ENCODE peak calls at places on chromosomes 2 and 18, in ten cellular contexts. O is fibroblast of lung, K is right atrium auricular region, J is body of pancreas, M is OCI-LY7, W is uterus, S is stomach, B is A549, T is kidney, A is cardiac muscle cell. X is an unnamed sample.

GRCh38 chr2:173652731-173653426 is 298.2 kb downstream of the CDCA7 start:
- DNase-seq in O (peak), K (no peak), J (peak), M (no peak), W (no peak), S (peak), B (peak), T (no peak), A (no peak), X (peak)

GRCh38 chr18:3935316-3935715 is 485.3 kb downstream of the TGIF1 start:
- DNase-seq in O (no peak), K (no peak), J (no peak), M (peak), W (no peak), S (no peak), B (no peak), T (no peak), A (no peak), X (no peak)

GRCh38 chr18:59514193-59514592 is 155.1 kb upstream of the LMAN1 start:
- DNase-seq in O (peak), K (peak), J (peak), M (no peak), W (peak), S (no peak), B (no peak), T (peak), A (peak), X (no peak)

GRCh38 chr18:22228930-22229329 is 59.5 kb downstream of the GATA6 start:
- DNase-seq in O (peak), K (no peak), J (no peak), M (no peak), W (no peak), S (no peak), B (no peak), T (no peak), A (no peak), X (peak)

GRCh38 chr18:13514558-13514957 is 211.8 kb downstream of the FAM210A start:
- DNase-seq in O (no peak), K (no peak), J (no peak), M (no peak), W (no peak), S (no peak), B (no peak), T (no peak), A (no peak), X (no peak)

GRCh38 chr2:73037947-73038585 is 33.4 kb downstream of the SFXN5 start:
- DNase-seq in O (no peak), K (no peak), J (no peak), M (no peak), W (no peak), S (no peak), B (no peak), T (no peak), A (no peak), X (no peak)

GRCh38 chr2:64975232-64975791 is 13.9 kb upstream of the SLC1A4 start:
- DNase-seq in O (peak), K (peak), J (peak), M (no peak), W (peak), S (no peak), B (peak), T (no peak), A (no peak), X (peak)

GRCh38 chr2:223941579-223942277 is 3.4 kb downstream of the WDFY1 start:
- DNase-seq in O (peak), K (no peak), J (no peak), M (no peak), W (no peak), S (no peak), B (peak), T (no peak), A (no peak), X (peak)

GRCh38 chr2:85410584-85411404 is 628 bp upstream of the CAPG start:
- DNase-seq in O (peak), K (no peak), J (no peak), M (no peak), W (no peak), S (no peak), B (no peak), T (no peak), A (no peak), X (peak)

GRCh38 chr2:59540864-59541263 is 1012.6 kb downstream of the BCL11A start:
- DNase-seq in O (no peak), K (no peak), J (no peak), M (no peak), W (no peak), S (no peak), B (no peak), T (no peak), A (no peak), X (no peak)

GRCh38 chr18:36633961-36634412 is 194.8 kb downstream of the TPGS2 start:
- DNase-seq in O (no peak), K (no peak), J (no peak), M (no peak), W (no peak), S (no peak), B (no peak), T (no peak), A (no peak), X (no peak)

GRCh38 chr2:179233037-179233436 is 31.6 kb downstream of the SESTD1 start:
- DNase-seq in O (no peak), K (no peak), J (no peak), M (no peak), W (no peak), S (no peak), B (peak), T (no peak), A (no peak), X (no peak)

GRCh38 chr2:204517154-204517553 is 28.1 kb upstream of the PARD3B start:
- DNase-seq in O (no peak), K (no peak), J (no peak), M (no peak), W (no peak), S (no peak), B (no peak), T (no peak), A (no peak), X (no peak)

GRCh38 chr2:204511021-204511420 is 34.3 kb upstream of the PARD3B start:
- DNase-seq in O (no peak), K (no peak), J (no peak), M (no peak), W (no peak), S (no peak), B (no peak), T (no peak), A (no peak), X (no peak)

GRCh38 chr2:204514439-204514838 is 30.8 kb upstream of the PARD3B start:
- DNase-seq in O (no peak), K (no peak), J (no peak), M (no peak), W (no peak), S (no peak), B (no peak), T (no peak), A (no peak), X (no peak)
- TF ChIP-seq CTCF in O (no peak), K (no peak), J (no peak), M (no peak), W (no peak), S (no peak), B (no peak), T (no peak), A (no peak), X (no peak)

GRCh38 chr2:56739421-56739820 is 555.6 kb downstream of the CCDC85A start:
- DNase-seq in O (peak), K (no peak), J (no peak), M (no peak), W (no peak), S (no peak), B (no peak), T (no peak), A (no peak), X (no peak)
- H3K27ac ChIP-seq in O (no peak), K (no peak), J (no peak), M (no peak), W (no peak), S (no peak), B (peak), T (no peak), A (no peak), X (no peak)

GRCh38 chr2:232367016-232367415 is 11.5 kb upstream of the ALPP start:
- DNase-seq in O (no peak), K (no peak), J (no peak), M (no peak), W (no peak), S (no peak), B (no peak), T (no peak), A (no peak), X (no peak)

GRCh38 chr2:232363784-232364615 is 14.6 kb upstream of the ALPP start:
- DNase-seq in O (no peak), K (no peak), J (no peak), M (peak), W (no peak), S (no peak), B (no peak), T (peak), A (no peak), X (no peak)

GRCh38 chr2:232361646-232362045 is 16.9 kb upstream of the ALPP start:
- DNase-seq in O (no peak), K (no peak), J (no peak), M (no peak), W (no peak), S (no peak), B (no peak), T (no peak), A (no peak), X (no peak)

GRCh38 chr2:232365621-232366321 is 12.8 kb upstream of the ALPP start:
- DNase-seq in O (peak), K (no peak), J (peak), M (peak), W (no peak), S (no peak), B (peak), T (no peak), A (no peak), X (no peak)

DNA sequence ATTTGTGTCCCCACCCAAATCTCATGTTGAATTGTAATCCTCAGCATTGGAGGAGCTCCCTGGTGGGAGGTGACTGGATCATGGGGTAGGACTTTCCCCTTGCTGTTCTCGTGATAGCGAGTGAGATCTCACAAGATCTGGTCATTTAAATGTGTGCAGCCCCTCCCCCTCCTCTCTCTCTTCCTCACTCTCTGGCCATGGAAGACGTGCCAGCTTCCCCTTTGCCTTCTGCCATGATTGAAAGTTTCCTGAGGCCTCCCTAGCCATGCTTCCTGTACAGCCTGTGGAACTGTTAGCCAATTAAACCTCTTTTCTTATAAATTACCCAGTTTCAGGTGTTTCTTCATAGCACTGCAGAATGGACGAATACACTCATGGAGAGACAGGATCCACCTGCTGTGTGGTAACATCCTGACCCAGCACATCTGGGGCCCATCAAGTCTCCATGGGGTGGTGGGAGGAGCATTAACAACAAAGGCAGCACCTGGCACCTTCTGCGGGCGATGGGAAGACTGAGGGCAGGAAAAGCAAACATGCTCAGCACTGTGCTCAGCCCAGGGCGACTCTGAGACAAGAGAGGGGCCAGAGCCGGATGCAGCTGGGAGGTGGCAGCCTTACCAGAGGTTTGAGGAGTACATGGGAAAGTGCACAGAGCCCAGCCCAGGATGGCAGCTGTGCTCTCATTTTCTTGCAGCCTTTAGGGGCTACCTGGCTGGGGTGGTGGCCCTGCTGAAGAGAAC is 16.2 kb upstream of the ALPP start:
- DNase-seq in O (no peak), K (no peak), J (no peak), M (peak), W (no peak), S (no peak), B (no peak), T (no peak), A (no peak), X (no peak)
- TF ChIP-seq CTCF in O (no peak), K (no peak), J (no peak), M (no peak), W (no peak), S (no peak), B (no peak), T (no peak), A (no peak), X (no peak)

DNA sequence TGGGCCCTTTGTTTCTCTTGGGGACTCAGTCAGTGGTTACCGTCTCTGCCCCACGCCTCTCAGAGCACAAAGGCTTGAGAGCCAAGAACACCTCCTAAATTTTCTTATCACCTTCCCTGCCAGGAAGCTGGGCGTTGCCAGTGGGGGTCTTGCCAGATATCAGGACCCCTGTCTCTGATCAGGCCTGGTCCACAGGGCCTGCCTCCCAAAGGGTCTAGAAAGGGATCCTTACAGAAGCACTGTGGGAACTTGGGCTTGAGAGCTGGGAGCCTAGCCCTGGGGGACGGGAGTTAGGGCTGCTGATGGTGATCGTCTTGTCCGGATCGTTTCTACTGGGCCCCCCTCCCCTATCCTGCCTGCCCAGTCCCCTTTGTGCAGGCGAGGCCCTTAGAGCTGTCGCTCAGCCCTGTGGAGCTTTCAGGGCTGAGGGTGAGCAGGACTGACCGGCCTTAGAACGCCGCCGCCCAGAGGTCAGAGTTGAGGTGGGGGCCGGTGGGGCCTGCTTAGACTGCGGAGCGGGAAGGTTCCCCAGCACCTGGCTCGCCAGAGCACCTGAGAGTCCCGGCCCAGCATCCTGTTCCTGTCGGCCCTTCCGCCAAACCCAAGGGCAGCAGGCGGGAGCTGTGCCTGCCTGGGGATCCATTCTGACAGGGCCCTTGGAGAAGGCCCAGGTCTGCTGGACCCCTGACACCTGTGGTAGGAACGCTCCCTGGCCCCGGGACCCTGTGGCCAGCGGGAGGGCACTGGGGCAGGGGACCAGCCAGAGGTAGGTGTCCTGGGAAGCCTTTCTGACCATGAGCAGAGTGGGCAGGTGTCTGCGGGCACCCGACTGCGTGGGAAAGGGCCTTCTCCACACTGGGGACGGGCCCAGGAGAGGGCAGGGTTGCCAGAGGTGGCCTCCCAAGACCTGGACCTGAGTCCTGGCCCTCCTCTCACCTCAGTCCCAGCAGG is 956 bp downstream of the ESPNL start:
- DNase-seq in O (no peak), K (no peak), J (no peak), M (no peak), W (peak), S (peak), B (no peak), T (peak), A (no peak), X (no peak)
- H3K27ac ChIP-seq in O (no peak), K (no peak), J (no peak), M (no peak), W (no peak), S (no peak), B (no peak), T (no peak), A (no peak), X (no peak)

GRCh38 chr2:212532087-212532486 is 6.5 kb downstream of the ERBB4 start:
- DNase-seq in O (no peak), K (no peak), J (no peak), M (no peak), W (no peak), S (no peak), B (no peak), T (no peak), A (no peak), X (no peak)

GRCh38 chr2:212531499-212531898 is 7.1 kb downstream of the ERBB4 start:
- DNase-seq in O (no peak), K (no peak), J (no peak), M (no peak), W (no peak), S (no peak), B (no peak), T (no peak), A (no peak), X (no peak)

GRCh38 chr2:212528106-212528856 is 10.3 kb downstream of the ERBB4 start:
- DNase-seq in O (no peak), K (no peak), J (no peak), M (no peak), W (no peak), S (no peak), B (no peak), T (peak), A (peak), X (no peak)

GRCh38 chr2:212530991-212531390 is 7.6 kb downstream of the ERBB4 start:
- DNase-seq in O (no peak), K (no peak), J (no peak), M (no peak), W (no peak), S (no peak), B (no peak), T (no peak), A (no peak), X (no peak)

DNA sequence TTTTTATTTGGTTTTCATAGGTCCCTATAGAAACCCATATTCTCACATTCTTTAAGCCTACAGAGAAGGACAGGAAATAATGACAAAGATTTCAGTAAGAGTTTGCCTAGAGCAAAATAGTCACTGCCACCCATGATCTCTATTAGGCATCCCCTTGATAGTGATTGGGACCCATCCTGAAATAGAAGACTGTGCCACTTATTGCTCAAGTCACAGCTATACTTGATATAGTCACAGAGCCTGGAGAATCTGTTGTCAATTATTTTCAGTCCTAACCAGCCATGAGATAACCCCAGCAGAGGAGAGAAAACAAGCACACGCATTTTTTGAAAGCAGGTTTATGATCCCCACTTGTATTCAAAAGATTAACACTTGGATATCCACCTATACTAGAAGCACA is 8.2 kb downstream of the ERBB4 start:
- DNase-seq in O (no peak), K (no peak), J (no peak), M (no peak), W (no peak), S (no peak), B (no peak), T (no peak), A (no peak), X (no peak)
- TF ChIP-seq CTCF in O (no peak), K (no peak), J (no peak), M (no peak), W (no peak), S (no peak), B (no peak), T (no peak), A (no peak), X (no peak)

DNA sequence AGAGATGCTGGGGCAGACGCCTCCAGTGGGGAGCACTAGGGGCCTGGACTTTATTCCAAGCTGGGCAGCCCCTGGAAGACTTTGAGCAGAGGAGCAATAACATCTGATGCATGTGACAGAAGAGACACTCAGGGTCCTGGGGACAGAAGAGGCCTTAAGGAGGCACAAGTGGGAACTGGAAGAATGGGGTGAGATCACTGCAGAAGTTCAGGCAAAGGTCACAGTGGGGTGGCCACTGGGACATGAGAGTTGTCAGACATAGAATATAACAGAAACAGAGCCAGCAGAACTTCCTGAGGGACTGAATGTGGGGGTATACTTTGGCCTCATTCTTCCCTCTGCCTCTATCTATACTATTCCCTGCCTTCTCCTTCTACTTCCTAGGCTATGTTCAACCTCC is 24.0 kb downstream of the TGFA start:
- DNase-seq in O (no peak), K (no peak), J (no peak), M (no peak), W (no peak), S (no peak), B (no peak), T (no peak), A (no peak), X (no peak)
- H3K27ac ChIP-seq in O (no peak), K (no peak), J (no peak), M (no peak), W (no peak), S (no peak), B (no peak), T (no peak), A (no peak), X (no peak)

GRCh38 chr2:9721346-9721745 is 90.5 kb upstream of the YWHAQ start:
- DNase-seq in O (no peak), K (no peak), J (no peak), M (no peak), W (no peak), S (no peak), B (no peak), T (no peak), A (no peak), X (no peak)
- TF ChIP-seq CTCF in O (no peak), K (no peak), J (no peak), M (no peak), W (no peak), S (no peak), B (no peak), T (no peak), A (no peak), X (no peak)

GRCh38 chr2:37983719-37984118 is 58.6 kb downstream of the RMDN2 start:
- DNase-seq in O (no peak), K (no peak), J (no peak), M (no peak), W (no peak), S (no peak), B (no peak), T (no peak), A (no peak), X (no peak)

GRCh38 chr2:37982847-37983246 is 57.8 kb downstream of the RMDN2 start:
- DNase-seq in O (no peak), K (no peak), J (no peak), M (no peak), W (no peak), S (no peak), B (no peak), T (no peak), A (no peak), X (no peak)

GRCh38 chr2:37984589-37984988 is 59.5 kb downstream of the RMDN2 start:
- DNase-seq in O (peak), K (no peak), J (no peak), M (no peak), W (no peak), S (no peak), B (peak), T (no peak), A (no peak), X (no peak)

GRCh38 chr2:37985333-37985732 is 60.2 kb downstream of the RMDN2 start:
- DNase-seq in O (peak), K (no peak), J (no peak), M (no peak), W (no peak), S (no peak), B (no peak), T (no peak), A (no peak), X (no peak)

GRCh38 chr2:37984176-37984575 is 59.1 kb downstream of the RMDN2 start:
- DNase-seq in O (no peak), K (no peak), J (no peak), M (no peak), W (no peak), S (no peak), B (no peak), T (no peak), A (no peak), X (no peak)
- H3K27ac ChIP-seq in O (no peak), K (no peak), J (no peak), M (no peak), W (no peak), S (no peak), B (no peak), T (no peak), A (no peak), X (no peak)